ENCODE peak calls at places on chromosomes 13 and 19, in eight cellular contexts. N, O, W, P, C, Y, H and T are unnamed samples.

GRCh38 chr19:21158523-21159135 is 16.8 kb downstream of the ZNF431 start:
- DNase-seq in W (no peak), Y (no peak), N (no peak), C (peak; percentile 68), H (no peak), P (peak; percentile 54), O (no peak), T (no peak)

GRCh38 chr13:76865109-76865508 is 21.1 kb downstream of the KCTD12 start:
- DNase-seq in Y (no peak), O (no peak), W (no peak), H (no peak), C (no peak), N (no peak), P (no peak), T (no peak)

GRCh38 chr13:107124129-107124718 is 556.3 kb upstream of the ARGLU1 start:
- DNase-seq in H (no peak), P (peak; percentile 4), N (no peak), Y (no peak), C (peak; percentile 17), O (no peak), W (no peak), T (no peak)

GRCh38 chr19:46614114-46614701 is 10.7 kb downstream of the PTGIR start:
- DNase-seq in O (peak; percentile 76), Y (peak; percentile 87), N (peak; percentile 82), C (peak; percentile 77), H (peak; percentile 93), W (peak; percentile 92), P (peak; percentile 77), T (peak; percentile 88)

GRCh38 chr19:55620410-55620809 is 4.0 kb downstream of the ZNF784 start:
- DNase-seq in C (peak; percentile 78), H (no peak), O (no peak), Y (no peak), W (no peak), P (no peak), N (no peak), T (no peak)

GRCh38 chr19:43776285-43776684 is 4.5 kb downstream of the KCNN4 start:
- DNase-seq in W (no peak), Y (no peak), P (no peak), H (no peak), N (no peak), O (no peak), C (no peak), T (no peak)

GRCh38 chr19:43524922-43525835 is 1.8 kb downstream of the ETHE1 start:
- DNase-seq in P (peak; percentile 29), Y (peak; percentile 62), H (peak; percentile 62), O (no peak), W (no peak), C (peak; percentile 47), N (no peak), T (no peak)

GRCh38 chr13:35621989-35622388 is 145.5 kb upstream of the MAB21L1 start:
- DNase-seq in W (no peak), N (no peak), H (no peak), C (peak; percentile 52), Y (no peak), P (peak; percentile 44), O (no peak), T (no peak)

GRCh38 chr13:41833201-41833600 is 127.7 kb downstream of the VWA8 start:
- DNase-seq in Y (no peak), C (no peak), W (no peak), O (no peak), H (no peak), N (no peak), P (no peak), T (no peak)

GRCh38 chr19:10096615-10096963 is 5.9 kb downstream of the ANGPTL6 start:
- DNase-seq in Y (no peak), P (peak; percentile 28), N (no peak), C (no peak), O (no peak), H (no peak), W (no peak), T (no peak)

GRCh38 chr13:108508263-108508662 is 121.1 kb upstream of the MYO16 start:
- DNase-seq in H (no peak), C (no peak), O (no peak), W (no peak), P (peak; percentile 30), Y (peak; percentile 25), N (no peak), T (no peak)
- TF ChIP-seq CTCF in H (peak; percentile 34), C (peak; percentile 18), O (peak; percentile 48), W (peak; percentile 46), P (peak; percentile 53), Y (no peak), N (peak; percentile 61), T (peak; percentile 75)

GRCh38 chr19:11693505-11694499 is 44.9 kb downstream of the ZNF823 start:
- DNase-seq in N (no peak), P (peak; percentile 91), Y (no peak), O (no peak), W (no peak), H (peak; percentile 57), C (peak; percentile 93), T (no peak)
- TF ChIP-seq CTCF in N (no peak), P (no peak), Y (no peak), O (no peak), W (no peak), H (no peak), C (no peak), T (no peak)

GRCh38 chr19:2663920-2664571 is 38.4 kb downstream of the GNG7 start:
- DNase-seq in C (no peak), N (no peak), H (no peak), P (no peak), O (no peak), Y (no peak), W (no peak), T (no peak)
- TF ChIP-seq CTCF in C (no peak), N (no peak), H (no peak), P (peak; percentile 10), O (no peak), Y (no peak), W (no peak), T (no peak)

GRCh38 chr19:48333467-48334384 is 8.4 kb downstream of the EMP3 start:
- DNase-seq in N (peak; percentile 64), P (peak; percentile 92), C (peak; percentile 92), W (peak; percentile 82), O (peak; percentile 94), Y (peak; percentile 91), H (peak; percentile 92), T (peak; percentile 85)
- TF ChIP-seq CTCF in N (peak; percentile 75), P (peak; percentile 64), C (peak; percentile 72), W (peak; percentile 77), O (peak; percentile 84), Y (peak; percentile 65), H (peak; percentile 29), T (peak; percentile 78)

GRCh38 chr19:54393381-54393780 is 21.9 kb upstream of the TTYH1 start:
- DNase-seq in N (no peak), Y (no peak), H (no peak), P (no peak), O (no peak), C (no peak), W (no peak), T (no peak)

GRCh38 chr19:54389556-54389955 is 24.8 kb upstream of the LAIR1 start:
- DNase-seq in P (no peak), C (no peak), Y (no peak), H (no peak), O (no peak), N (no peak), W (no peak), T (no peak)

GRCh38 chr19:54392078-54392477 is 23.2 kb upstream of the TTYH1 start:
- DNase-seq in C (no peak), O (no peak), N (no peak), W (no peak), H (no peak), P (no peak), Y (no peak), T (no peak)

GRCh38 chr19:54390942-54391577 is 24.2 kb upstream of the TTYH1 start:
- DNase-seq in P (peak; percentile 67), O (peak; percentile 48), W (peak; percentile 61), H (peak; percentile 77), Y (peak; percentile 68), N (peak; percentile 60), C (peak; percentile 65), T (no peak)

GRCh38 chr19:54391589-54392061 is 23.6 kb upstream of the TTYH1 start:
- DNase-seq in W (no peak), O (no peak), H (peak; percentile 44), P (no peak), N (no peak), C (no peak), Y (no peak), T (no peak)
- TF ChIP-seq CTCF in W (no peak), O (no peak), H (no peak), P (no peak), N (no peak), C (peak; percentile 3), Y (no peak), T (no peak)

DNA sequence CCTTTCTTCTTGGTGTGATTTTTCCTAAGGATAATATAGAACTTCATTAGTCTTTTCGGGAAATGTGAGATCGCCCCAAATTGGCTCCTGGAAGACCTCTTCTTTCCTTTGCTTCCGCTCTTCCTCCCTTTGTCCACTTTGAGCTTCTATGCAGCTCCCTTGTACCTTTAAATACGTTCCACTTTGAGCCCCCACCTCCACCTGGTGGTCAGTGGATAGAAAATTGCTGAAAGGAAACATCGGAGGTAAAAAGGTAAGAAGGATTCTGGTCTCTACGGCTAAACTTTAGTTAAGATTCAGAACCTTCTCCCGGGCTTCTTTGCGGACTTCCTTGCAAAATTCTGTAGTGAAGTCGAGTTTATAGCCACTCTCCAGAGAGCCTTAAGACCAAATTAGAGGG is 55.0 kb upstream of the TM9SF2 start:
- DNase-seq in Y (no peak), W (no peak), P (no peak), N (no peak), H (peak; percentile 38), C (no peak), O (no peak), T (no peak)
- TF ChIP-seq CTCF in Y (peak; percentile 13), W (no peak), P (no peak), N (peak; percentile 42), H (no peak), C (no peak), O (no peak), T (peak; percentile 36)

GRCh38 chr19:45445139-45445538 is 21.4 kb upstream of the ERCC1 start:
- DNase-seq in H (no peak), P (no peak), C (no peak), W (no peak), N (no peak), Y (no peak), O (no peak), T (no peak)

GRCh38 chr19:45448425-45448756 is 19.4 kb upstream of the FOSB start:
- DNase-seq in P (no peak), W (no peak), Y (no peak), N (no peak), C (no peak), H (no peak), O (no peak), T (no peak)

GRCh38 chr19:45446944-45447343 is 20.9 kb upstream of the FOSB start:
- DNase-seq in C (peak; percentile 86), W (no peak), O (no peak), P (no peak), N (no peak), H (no peak), Y (no peak), T (no peak)

GRCh38 chr19:45444318-45445041 is 20.8 kb upstream of the ERCC1 start:
- DNase-seq in N (peak; percentile 86), Y (peak; percentile 95), W (peak; percentile 93), P (peak; percentile 72), O (peak; percentile 67), H (peak; percentile 96), C (peak; percentile 85), T (peak; percentile 90)

GRCh38 chr19:45446295-45446694 is 21.5 kb upstream of the FOSB start:
- DNase-seq in Y (no peak), C (peak; percentile 48), W (no peak), N (no peak), O (no peak), H (no peak), P (peak; percentile 69), T (no peak)
- TF ChIP-seq CTCF in Y (peak; percentile 23), C (peak; percentile 51), W (no peak), N (peak; percentile 24), O (peak; percentile 30), H (no peak), P (peak; percentile 58), T (peak; percentile 35)